ENCODE peak calls at places on chromosomes 5 and 9, in four cellular contexts. U is NCI-H82, H is sigmoid colon, O is cerebellar cortex. Z is an unnamed sample.

GRCh38 chr5:178336889-178337785 is 104.5 kb upstream of the PHYKPL start:
- DNase-seq in U (no peak), H (peak), O (no peak), Z (no peak)

GRCh38 chr5:8176101-8176693 is 307.2 kb downstream of the MTRR start:
- DNase-seq in U (no peak), H (no peak), O (no peak), Z (no peak)

GRCh38 chr9:124215551-124215910 is 42.2 kb upstream of the NEK6 start:
- DNase-seq in U (no peak), H (peak), O (no peak), Z (no peak)

GRCh38 chr5:170408189-170408588 is 19.0 kb upstream of the KCNMB1 start:
- DNase-seq in U (peak), H (no peak), O (peak), Z (no peak)

GRCh38 chr5:11139471-11139870 is 378.4 kb upstream of the DAP start:
- DNase-seq in U (no peak), H (no peak), O (no peak), Z (no peak)

GRCh38 chr5:15510092-15510491 is 10.1 kb downstream of the FBXL7 start:
- DNase-seq in U (no peak), H (no peak), O (no peak), Z (no peak)

GRCh38 chr9:97889941-97890557 is 32.3 kb downstream of the TRMO start:
- DNase-seq in U (peak), H (no peak), O (no peak), Z (no peak)

GRCh38 chr5:79070002-79070567 is 518 bp downstream of the BHMT2 start:
- DNase-seq in U (no peak), H (peak), O (no peak), Z (no peak)

GRCh38 chr5:17180957-17181723 is 36.3 kb upstream of the BASP1 start:
- DNase-seq in U (no peak), H (no peak), O (no peak), Z (no peak)

GRCh38 chr9:12511726-12512125 is 181.5 kb upstream of the TYRP1 start:
- DNase-seq in U (peak), H (no peak), O (no peak), Z (no peak)

GRCh38 chr9:112142420-112142819 is 32.7 kb downstream of the SUSD1 start:
- DNase-seq in U (no peak), H (no peak), O (no peak), Z (no peak)

GRCh38 chr9:94912700-94913249 is 186.3 kb downstream of the AOPEP start:
- DNase-seq in U (no peak), H (no peak), O (peak), Z (no peak)

GRCh38 chr5:135662104-135662503 is 83.3 kb upstream of the CXCL14 start:
- DNase-seq in U (no peak), H (no peak), O (peak), Z (no peak)

GRCh38 chr5:95093211-95093610 is 191.7 kb downstream of the MCTP1 start:
- DNase-seq in U (no peak), H (no peak), O (no peak), Z (no peak)

GRCh38 chr5:145375521-145375920 is 459.6 kb downstream of the PRELID2 start:
- DNase-seq in U (no peak), H (no peak), O (no peak), Z (no peak)

GRCh38 chr5:190366-191035 is 794 bp upstream of the LRRC14B start:
- DNase-seq in U (no peak), H (peak), O (peak), Z (no peak)

GRCh38 chr5:14687023-14687665 is 22.6 kb downstream of the OTULIN start:
- DNase-seq in U (no peak), H (no peak), O (no peak), Z (no peak)

Z was measured in cerebellum.